ENCODE peak calls at places on chromosomes 6 and 20, in six cellular contexts. L is omental fat pad; H is body of pancreas; T is effector CD8-positive, alpha-beta T cell; U is nephron progenitor cell; B is activated effector memory CD4-positive, alpha-beta T cell treated with anti-CD3 and anti-CD28 coated beads, Interleukin-2, amount 50 U/mL, for 16 hours. J is an unnamed sample.
A peak's percentile ranks its signal among the peaks of the same experiment; 100 is the strongest.

GRCh38 chr6:43878127-43878634 is 108.2 kb downstream of the VEGFA start:
- DNase-seq in T (no peak), U (no peak), L (no peak), H (no peak), B (no peak), J (no peak)

GRCh38 chr6:44649365-44650025 is 262.0 kb downstream of the CDC5L start:
- DNase-seq in L (no peak), B (no peak), H (no peak), T (no peak), U (no peak), J (peak; percentile 22)

GRCh38 chr6:5108536-5108935 is 23.4 kb downstream of the PPP1R3G start:
- DNase-seq in H (no peak), B (no peak), T (no peak), L (no peak), U (no peak), J (peak; percentile 69)

GRCh38 chr6:168514216-168514615 is 73.2 kb downstream of the SMOC2 start:
- DNase-seq in L (no peak), U (no peak), H (peak; percentile 57), T (no peak), B (no peak), J (no peak)

GRCh38 chr6:33197431-33198048 is 2.9 kb downstream of the RXRB start:
- DNase-seq in U (peak; percentile 40), B (peak; percentile 69), L (no peak), T (no peak), H (peak; percentile 82), J (peak; percentile 75)

GRCh38 chr20:44993343-44993742 is 27.0 kb downstream of the STK4 start:
- DNase-seq in T (no peak), B (no peak), U (no peak), L (no peak), H (no peak), J (no peak)

GRCh38 chr20:4957187-4957586 is 44.1 kb downstream of the SLC23A2 start:
- DNase-seq in U (no peak), T (no peak), B (no peak), L (no peak), H (no peak), J (no peak)

GRCh38 chr6:166627875-166628849 is 1.1 kb upstream of the RPS6KA2 start:
- DNase-seq in H (peak; percentile 76), B (peak; percentile 85), L (peak; percentile 47), U (peak; percentile 71), T (peak; percentile 49), J (peak; percentile 81)

GRCh38 chr6:45116714-45117410 is 211.3 kb upstream of the RUNX2 start:
- DNase-seq in U (no peak), L (no peak), B (no peak), T (no peak), H (no peak), J (no peak)

GRCh38 chr6:52423971-52424381 is 3.8 kb downstream of the EFHC1 start:
- DNase-seq in U (no peak), T (no peak), B (no peak), H (no peak), L (no peak), J (no peak)

GRCh38 chr6:34273242-34273805 is 24.5 kb upstream of the SMIM29 start:
- DNase-seq in U (no peak), H (peak; percentile 76), B (no peak), T (no peak), L (no peak), J (no peak)

GRCh38 chr6:1527098-1527497 is 82.6 kb upstream of the FOXC1 start:
- DNase-seq in L (no peak), H (no peak), T (no peak), U (peak; percentile 40), B (peak; percentile 76), J (peak; percentile 44)

GRCh38 chr20:32296874-32297420 is 19.5 kb downstream of the KIF3B start:
- DNase-seq in H (no peak), B (no peak), T (no peak), L (no peak), U (no peak), J (no peak)

GRCh38 chr6:133623065-133623464 is 265.8 kb upstream of the TCF21 start:
- DNase-seq in B (no peak), L (no peak), U (no peak), H (peak; percentile 9), T (no peak), J (no peak)

GRCh38 chr6:146871613-146872465 is 273.1 kb downstream of the ADGB start:
- DNase-seq in U (no peak), L (no peak), T (no peak), B (no peak), H (no peak), J (peak; percentile 81)

GRCh38 chr6:169930799-169931198 is 179.4 kb downstream of the ERMARD start:
- DNase-seq in H (no peak), U (no peak), L (no peak), T (no peak), B (no peak), J (no peak)

GRCh38 chr6:10398439-10399218 is 16.2 kb downstream of the TFAP2A start:
- DNase-seq in T (no peak), L (no peak), H (no peak), B (no peak), U (peak; percentile 23), J (no peak)

GRCh38 chr6:73382462-73383113 is 12.0 kb upstream of the DDX43 start:
- DNase-seq in B (no peak), H (no peak), T (no peak), L (no peak), U (no peak), J (no peak)

J was measured in NCI-H69.